ENCODE peak calls at places on chromosomes 11 and 22, in eight cellular contexts. One of them, this sample, is unnamed.

GRCh38 chr11:86416494-86416893 is 41.8 kb downstream of the CCDC81 start:
- DNase-seq in A549: no peak
- DNase-seq in glutamatergic neuron: no peak
- DNase-seq in Peyer's patch: no peak
- DNase-seq in CD4-positive, alpha-beta T cell: no peak
- DNase-seq in tibial artery: no peak
- DNase-seq in progenitor cell of endocrine pancreas: no peak
- DNase-seq in WTC11: no peak
- DNase-seq in this sample: no peak

GRCh38 chr11:117833401-117833891 is 8.9 kb upstream of the FXYD2 start:
- DNase-seq in A549: no peak
- DNase-seq in glutamatergic neuron: no peak
- DNase-seq in Peyer's patch: peak; percentile 82
- DNase-seq in CD4-positive, alpha-beta T cell: no peak
- DNase-seq in tibial artery: peak; percentile 16
- DNase-seq in progenitor cell of endocrine pancreas: peak; percentile 71
- DNase-seq in WTC11: no peak
- DNase-seq in this sample: no peak

GRCh38 chr11:46315033-46315738 is 32.1 kb upstream of the DGKZ start:
- DNase-seq in A549: peak; percentile 87
- DNase-seq in glutamatergic neuron: peak; percentile 84
- DNase-seq in Peyer's patch: peak; percentile 63
- DNase-seq in CD4-positive, alpha-beta T cell: peak; percentile 69
- DNase-seq in tibial artery: no peak
- DNase-seq in progenitor cell of endocrine pancreas: peak; percentile 73
- DNase-seq in WTC11: peak; percentile 95
- DNase-seq in this sample: peak; percentile 83

GRCh38 chr22:23053051-23053707 is 17.1 kb upstream of the GNAZ start:
- DNase-seq in A549: no peak
- DNase-seq in glutamatergic neuron: no peak
- DNase-seq in Peyer's patch: peak; percentile 19
- DNase-seq in CD4-positive, alpha-beta T cell: no peak
- DNase-seq in tibial artery: no peak
- DNase-seq in progenitor cell of endocrine pancreas: no peak
- DNase-seq in WTC11: no peak
- DNase-seq in this sample: no peak

GRCh38 chr22:40533712-40534378 is 102.7 kb downstream of the MRTFA start:
- DNase-seq in A549: peak; percentile 70
- DNase-seq in glutamatergic neuron: no peak
- DNase-seq in Peyer's patch: no peak
- DNase-seq in CD4-positive, alpha-beta T cell: peak; percentile 41
- DNase-seq in tibial artery: no peak
- DNase-seq in progenitor cell of endocrine pancreas: no peak
- DNase-seq in WTC11: no peak
- DNase-seq in this sample: no peak

GRCh38 chr11:16082532-16083055 is 273.8 kb downstream of the SOX6 start:
- DNase-seq in A549: no peak
- DNase-seq in glutamatergic neuron: no peak
- DNase-seq in Peyer's patch: no peak
- DNase-seq in CD4-positive, alpha-beta T cell: no peak
- DNase-seq in tibial artery: no peak
- DNase-seq in progenitor cell of endocrine pancreas: no peak
- DNase-seq in WTC11: no peak
- DNase-seq in this sample: no peak

GRCh38 chr22:37163618-37164534 is 14.2 kb upstream of the IL2RB start:
- DNase-seq in A549: no peak
- DNase-seq in glutamatergic neuron: no peak
- DNase-seq in Peyer's patch: no peak
- DNase-seq in CD4-positive, alpha-beta T cell: no peak
- DNase-seq in tibial artery: no peak
- DNase-seq in progenitor cell of endocrine pancreas: no peak
- DNase-seq in WTC11: no peak
- DNase-seq in this sample: no peak

GRCh38 chr11:74157169-74157568 is 13.6 kb downstream of the C2CD3 start:
- DNase-seq in A549: no peak
- DNase-seq in glutamatergic neuron: no peak
- DNase-seq in Peyer's patch: no peak
- DNase-seq in CD4-positive, alpha-beta T cell: no peak
- DNase-seq in tibial artery: no peak
- DNase-seq in progenitor cell of endocrine pancreas: no peak
- DNase-seq in WTC11: no peak
- DNase-seq in this sample: no peak

GRCh38 chr22:28181332-28181731 is 262.3 kb upstream of the PITPNB start:
- DNase-seq in A549: no peak
- DNase-seq in glutamatergic neuron: no peak
- DNase-seq in Peyer's patch: no peak
- DNase-seq in CD4-positive, alpha-beta T cell: no peak
- DNase-seq in tibial artery: no peak
- DNase-seq in progenitor cell of endocrine pancreas: no peak
- DNase-seq in WTC11: no peak
- DNase-seq in this sample: no peak

GRCh38 chr11:113667801-113668200 is 38.3 kb downstream of the TMPRSS5 start:
- DNase-seq in A549: no peak
- DNase-seq in glutamatergic neuron: no peak
- DNase-seq in Peyer's patch: no peak
- DNase-seq in CD4-positive, alpha-beta T cell: no peak
- DNase-seq in tibial artery: no peak
- DNase-seq in progenitor cell of endocrine pancreas: no peak
- DNase-seq in WTC11: no peak
- DNase-seq in this sample: no peak

GRCh38 chr11:13271060-13271693 is 6.4 kb upstream of the BMAL1 start:
- DNase-seq in A549: no peak
- DNase-seq in glutamatergic neuron: no peak
- DNase-seq in Peyer's patch: no peak
- DNase-seq in CD4-positive, alpha-beta T cell: no peak
- DNase-seq in tibial artery: no peak
- DNase-seq in progenitor cell of endocrine pancreas: no peak
- DNase-seq in WTC11: no peak
- DNase-seq in this sample: no peak

GRCh38 chr22:42868751-42869251 is 11.7 kb upstream of the ARFGAP3 start:
- DNase-seq in A549: no peak
- DNase-seq in glutamatergic neuron: no peak
- DNase-seq in Peyer's patch: peak; percentile 49
- DNase-seq in CD4-positive, alpha-beta T cell: no peak
- DNase-seq in tibial artery: peak; percentile 53
- DNase-seq in progenitor cell of endocrine pancreas: no peak
- DNase-seq in WTC11: no peak
- DNase-seq in this sample: no peak

GRCh38 chr11:44005956-44006355 is 41.8 kb upstream of the ACCSL start:
- DNase-seq in A549: no peak
- DNase-seq in glutamatergic neuron: peak; percentile 6
- DNase-seq in Peyer's patch: no peak
- DNase-seq in CD4-positive, alpha-beta T cell: no peak
- DNase-seq in tibial artery: no peak
- DNase-seq in progenitor cell of endocrine pancreas: no peak
- DNase-seq in WTC11: no peak
- DNase-seq in this sample: no peak

GRCh38 chr11:78651923-78652602 is 77.4 kb upstream of the NARS2 start:
- DNase-seq in A549: no peak
- DNase-seq in glutamatergic neuron: no peak
- DNase-seq in Peyer's patch: no peak
- DNase-seq in CD4-positive, alpha-beta T cell: no peak
- DNase-seq in tibial artery: no peak
- DNase-seq in progenitor cell of endocrine pancreas: no peak
- DNase-seq in WTC11: no peak
- DNase-seq in this sample: no peak

GRCh38 chr11:102929966-102930365 is 25.6 kb downstream of the MMP13 start:
- DNase-seq in A549: no peak
- DNase-seq in glutamatergic neuron: no peak
- DNase-seq in Peyer's patch: no peak
- DNase-seq in CD4-positive, alpha-beta T cell: no peak
- DNase-seq in tibial artery: no peak
- DNase-seq in progenitor cell of endocrine pancreas: no peak
- DNase-seq in WTC11: no peak
- DNase-seq in this sample: no peak

GRCh38 chr11:76857776-76858461 is 2.8 kb upstream of the ACER3 start:
- DNase-seq in A549: no peak
- DNase-seq in glutamatergic neuron: no peak
- DNase-seq in Peyer's patch: no peak
- DNase-seq in CD4-positive, alpha-beta T cell: no peak
- DNase-seq in tibial artery: no peak
- DNase-seq in progenitor cell of endocrine pancreas: no peak
- DNase-seq in WTC11: no peak
- DNase-seq in this sample: no peak

GRCh38 chr11:105179542-105180278 is 40.1 kb upstream of the CARD18 start:
- DNase-seq in A549: no peak
- DNase-seq in glutamatergic neuron: no peak
- DNase-seq in Peyer's patch: no peak
- DNase-seq in CD4-positive, alpha-beta T cell: no peak
- DNase-seq in tibial artery: no peak
- DNase-seq in progenitor cell of endocrine pancreas: no peak
- DNase-seq in WTC11: no peak
- DNase-seq in this sample: no peak

GRCh38 chr11:61613051-61613450 is 32.2 kb upstream of the SYT7 start:
- DNase-seq in A549: no peak
- DNase-seq in glutamatergic neuron: no peak
- DNase-seq in Peyer's patch: no peak
- DNase-seq in CD4-positive, alpha-beta T cell: no peak
- DNase-seq in tibial artery: no peak
- DNase-seq in progenitor cell of endocrine pancreas: no peak
- DNase-seq in WTC11: no peak
- DNase-seq in this sample: no peak

GRCh38 chr11:124884869-124885479 is 12.7 kb downstream of the ROBO4 start:
- DNase-seq in A549: no peak
- DNase-seq in glutamatergic neuron: no peak
- DNase-seq in Peyer's patch: no peak
- DNase-seq in CD4-positive, alpha-beta T cell: no peak
- DNase-seq in tibial artery: no peak
- DNase-seq in progenitor cell of endocrine pancreas: no peak
- DNase-seq in WTC11: no peak
- DNase-seq in this sample: no peak

GRCh38 chr11:87425391-87425790 is 387.7 kb downstream of the TMEM135 start:
- DNase-seq in A549: no peak
- DNase-seq in glutamatergic neuron: no peak
- DNase-seq in Peyer's patch: no peak
- DNase-seq in CD4-positive, alpha-beta T cell: no peak
- DNase-seq in tibial artery: no peak
- DNase-seq in progenitor cell of endocrine pancreas: no peak
- DNase-seq in WTC11: no peak
- DNase-seq in this sample: no peak

GRCh38 chr11:3171931-3172560 is 6.9 kb upstream of the OSBPL5 start:
- DNase-seq in A549: no peak
- DNase-seq in glutamatergic neuron: peak; percentile 7
- DNase-seq in Peyer's patch: no peak
- DNase-seq in CD4-positive, alpha-beta T cell: no peak
- DNase-seq in tibial artery: no peak
- DNase-seq in progenitor cell of endocrine pancreas: no peak
- DNase-seq in WTC11: no peak
- DNase-seq in this sample: no peak
- TF ChIP-seq CTCF in A549: no peak
- TF ChIP-seq CTCF in glutamatergic neuron: no peak
- TF ChIP-seq CTCF in Peyer's patch: no peak
- TF ChIP-seq CTCF in CD4-positive, alpha-beta T cell: no peak
- TF ChIP-seq CTCF in tibial artery: no peak
- TF ChIP-seq CTCF in progenitor cell of endocrine pancreas: no peak
- TF ChIP-seq CTCF in WTC11: no peak
- TF ChIP-seq CTCF in this sample: no peak

GRCh38 chr11:31050061-31050790 is 319.3 kb downstream of the DCDC1 start:
- DNase-seq in A549: no peak
- DNase-seq in glutamatergic neuron: no peak
- DNase-seq in Peyer's patch: no peak
- DNase-seq in CD4-positive, alpha-beta T cell: no peak
- DNase-seq in tibial artery: no peak
- DNase-seq in progenitor cell of endocrine pancreas: no peak
- DNase-seq in WTC11: no peak
- DNase-seq in this sample: no peak

DNA sequence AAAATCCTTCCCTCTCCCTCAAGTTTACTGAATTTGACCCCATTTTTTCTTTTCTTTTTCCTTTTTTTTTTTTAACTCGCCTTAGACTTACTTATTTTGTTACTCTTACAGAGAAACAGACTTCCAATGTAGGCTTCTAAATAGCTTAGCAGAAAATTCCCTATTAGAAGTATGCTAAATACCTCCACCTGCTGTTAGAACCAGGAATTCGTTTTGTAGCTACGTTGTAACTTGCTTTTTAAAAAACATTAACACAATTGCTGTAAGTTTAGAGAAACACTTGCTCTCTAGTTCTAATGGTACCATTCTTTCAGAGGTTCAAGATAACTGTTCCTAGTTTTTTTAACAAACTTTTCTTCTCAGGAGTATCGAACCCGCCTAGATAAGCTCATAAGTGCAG is 324.2 kb downstream of the DCDC1 start:
- DNase-seq in A549: peak; percentile 29
- DNase-seq in glutamatergic neuron: no peak
- DNase-seq in Peyer's patch: no peak
- DNase-seq in CD4-positive, alpha-beta T cell: no peak
- DNase-seq in tibial artery: no peak
- DNase-seq in progenitor cell of endocrine pancreas: no peak
- DNase-seq in WTC11: no peak
- DNase-seq in this sample: no peak
- TF ChIP-seq CTCF in A549: peak; percentile 24
- TF ChIP-seq CTCF in glutamatergic neuron: peak; percentile 42
- TF ChIP-seq CTCF in Peyer's patch: no peak
- TF ChIP-seq CTCF in CD4-positive, alpha-beta T cell: no peak
- TF ChIP-seq CTCF in tibial artery: no peak
- TF ChIP-seq CTCF in progenitor cell of endocrine pancreas: peak; percentile 61
- TF ChIP-seq CTCF in WTC11: peak; percentile 21
- TF ChIP-seq CTCF in this sample: peak; percentile 58

GRCh38 chr11:68959465-68960298 is 21.1 kb downstream of the MRGPRD start:
- DNase-seq in A549: no peak
- DNase-seq in glutamatergic neuron: peak; percentile 51
- DNase-seq in Peyer's patch: peak; percentile 24
- DNase-seq in CD4-positive, alpha-beta T cell: no peak
- DNase-seq in tibial artery: no peak
- DNase-seq in progenitor cell of endocrine pancreas: no peak
- DNase-seq in WTC11: no peak
- DNase-seq in this sample: no peak

GRCh38 chr11:68956547-68957254 is 24.1 kb downstream of the MRGPRD start:
- DNase-seq in A549: no peak
- DNase-seq in glutamatergic neuron: no peak
- DNase-seq in Peyer's patch: no peak
- DNase-seq in CD4-positive, alpha-beta T cell: no peak
- DNase-seq in tibial artery: no peak
- DNase-seq in progenitor cell of endocrine pancreas: no peak
- DNase-seq in WTC11: no peak
- DNase-seq in this sample: no peak

GRCh38 chr11:68958211-68958610 is 22.6 kb downstream of the MRGPRD start:
- DNase-seq in A549: no peak
- DNase-seq in glutamatergic neuron: no peak
- DNase-seq in Peyer's patch: no peak
- DNase-seq in CD4-positive, alpha-beta T cell: no peak
- DNase-seq in tibial artery: no peak
- DNase-seq in progenitor cell of endocrine pancreas: no peak
- DNase-seq in WTC11: no peak
- DNase-seq in this sample: no peak

GRCh38 chr11:68954970-68955958 is 25.5 kb downstream of the MRGPRD start:
- DNase-seq in A549: peak; percentile 17
- DNase-seq in glutamatergic neuron: no peak
- DNase-seq in Peyer's patch: peak; percentile 67
- DNase-seq in CD4-positive, alpha-beta T cell: no peak
- DNase-seq in tibial artery: peak; percentile 46
- DNase-seq in progenitor cell of endocrine pancreas: no peak
- DNase-seq in WTC11: no peak
- DNase-seq in this sample: no peak

GRCh38 chr11:68956142-68956541 is 24.6 kb downstream of the MRGPRD start:
- DNase-seq in A549: no peak
- DNase-seq in glutamatergic neuron: peak; percentile 49
- DNase-seq in Peyer's patch: no peak
- DNase-seq in CD4-positive, alpha-beta T cell: no peak
- DNase-seq in tibial artery: no peak
- DNase-seq in progenitor cell of endocrine pancreas: no peak
- DNase-seq in WTC11: peak; percentile 49
- DNase-seq in this sample: peak; percentile 23
- TF ChIP-seq CTCF in A549: no peak
- TF ChIP-seq CTCF in glutamatergic neuron: no peak
- TF ChIP-seq CTCF in Peyer's patch: no peak
- TF ChIP-seq CTCF in CD4-positive, alpha-beta T cell: no peak
- TF ChIP-seq CTCF in tibial artery: no peak
- TF ChIP-seq CTCF in progenitor cell of endocrine pancreas: peak; percentile 40
- TF ChIP-seq CTCF in WTC11: no peak
- TF ChIP-seq CTCF in this sample: peak; percentile 37

GRCh38 chr11:559020-559620 is 1.4 kb downstream of the LMNTD2 start:
- DNase-seq in A549: no peak
- DNase-seq in glutamatergic neuron: no peak
- DNase-seq in Peyer's patch: no peak
- DNase-seq in CD4-positive, alpha-beta T cell: no peak
- DNase-seq in tibial artery: no peak
- DNase-seq in progenitor cell of endocrine pancreas: no peak
- DNase-seq in WTC11: no peak
- DNase-seq in this sample: no peak
- TF ChIP-seq CTCF in A549: no peak
- TF ChIP-seq CTCF in glutamatergic neuron: no peak
- TF ChIP-seq CTCF in Peyer's patch: no peak
- TF ChIP-seq CTCF in CD4-positive, alpha-beta T cell: no peak
- TF ChIP-seq CTCF in tibial artery: no peak
- TF ChIP-seq CTCF in progenitor cell of endocrine pancreas: no peak
- TF ChIP-seq CTCF in WTC11: no peak
- TF ChIP-seq CTCF in this sample: no peak

This sample was measured in neural crest cell.